ENCODE peak calls at places on chromosomes 3 and 15, in ten cellular contexts. C, X, Y, F, K, P, E, I, U and H are unnamed samples.

GRCh38 chr3:154956815-154957214 is 123.3 kb upstream of the MME start:
- DNase-seq in C (no peak), X (no peak), Y (no peak), F (no peak), K (no peak), P (no peak), E (no peak), I (no peak), U (no peak), H (no peak)

GRCh38 chr3:37700849-37701248 is 160.8 kb upstream of the CTDSPL start:
- DNase-seq in C (no peak), X (no peak), Y (no peak), F (no peak), K (no peak), P (no peak), E (no peak), I (no peak), U (no peak), H (no peak)

GRCh38 chr3:39154323-39155021 is 1.1 kb upstream of the CSRNP1 start:
- DNase-seq in C (no peak), X (no peak), Y (no peak), F (peak), K (no peak), P (no peak), E (peak), I (no peak), U (no peak), H (peak)

GRCh38 chr3:146390967-146391366 is 78.4 kb downstream of the PLSCR2 start:
- DNase-seq in C (no peak), X (peak), Y (no peak), F (no peak), K (no peak), P (peak), E (peak), I (no peak), U (no peak), H (no peak)

GRCh38 chr3:42702066-42702951 is at the start of gene HHATL:
- DNase-seq in C (no peak), X (no peak), Y (no peak), F (no peak), K (no peak), P (no peak), E (no peak), I (no peak), U (no peak), H (peak)

GRCh38 chr3:81871358-81872152 is 110.1 kb upstream of the GBE1 start:
- DNase-seq in C (no peak), X (no peak), Y (no peak), F (no peak), K (no peak), P (peak), E (no peak), I (no peak), U (no peak), H (no peak)

GRCh38 chr3:140375002-140375401 is 302.9 kb upstream of the TRIM42 start:
- DNase-seq in C (no peak), X (no peak), Y (no peak), F (no peak), K (no peak), P (no peak), E (no peak), I (no peak), U (no peak), H (no peak)

GRCh38 chr15:74642724-74643367 is 27.2 kb downstream of the CLK3 start:
- DNase-seq in C (no peak), X (no peak), Y (no peak), F (no peak), K (no peak), P (no peak), E (no peak), I (no peak), U (no peak), H (no peak)

GRCh38 chr15:51688863-51689262 is 7.6 kb downstream of the SCG3 start:
- DNase-seq in C (no peak), X (no peak), Y (no peak), F (no peak), K (no peak), P (no peak), E (no peak), I (no peak), U (no peak), H (no peak)

GRCh38 chr3:144264350-144264749 is 292.7 kb downstream of the DIPK2A start:
- DNase-seq in C (no peak), X (no peak), Y (no peak), F (no peak), K (no peak), P (no peak), E (no peak), I (no peak), U (no peak), H (no peak)

GRCh38 chr3:110352841-110353595 is 718.6 kb upstream of the NECTIN3 start:
- DNase-seq in C (no peak), X (no peak), Y (no peak), F (no peak), K (no peak), P (peak), E (no peak), I (no peak), U (no peak), H (no peak)

GRCh38 chr3:138877246-138877645 is 42.5 kb upstream of the PIK3CB start:
- DNase-seq in C (no peak), X (no peak), Y (no peak), F (no peak), K (no peak), P (no peak), E (no peak), I (no peak), U (no peak), H (no peak)

GRCh38 chr3:143171656-143172055 is 52.1 kb downstream of the CHST2 start:
- DNase-seq in C (no peak), X (no peak), Y (no peak), F (no peak), K (no peak), P (peak), E (no peak), I (no peak), U (no peak), H (no peak)

GRCh38 chr3:13420051-13420816 is at the start of gene NUP210:
- DNase-seq in C (peak), X (no peak), Y (peak), F (peak), K (peak), P (no peak), E (peak), I (peak), U (peak), H (peak)

GRCh38 chr15:90915808-90916440 is 12.8 kb downstream of the MAN2A2 start:
- DNase-seq in C (no peak), X (no peak), Y (no peak), F (no peak), K (no peak), P (peak), E (no peak), I (no peak), U (no peak), H (no peak)

GRCh38 chr3:176872771-176873209 is 324.5 kb downstream of the TBL1XR1 start:
- DNase-seq in C (peak), X (no peak), Y (peak), F (peak), K (peak), P (peak), E (peak), I (peak), U (peak), H (peak)

GRCh38 chr3:40971191-40972168 is 227.8 kb upstream of the CTNNB1 start:
- DNase-seq in C (no peak), X (peak), Y (no peak), F (no peak), K (no peak), P (peak), E (no peak), I (peak), U (peak), H (no peak)

GRCh38 chr3:67531149-67532101 is 123.0 kb downstream of the SUCLG2 start:
- DNase-seq in C (no peak), X (no peak), Y (no peak), F (no peak), K (no peak), P (no peak), E (no peak), I (no peak), U (no peak), H (no peak)